ENCODE peak calls at places on chromosomes 4 and X, in seven cellular contexts. One of them, this sample, is unnamed.

GRCh38 chrX:9352683-9353430 is 112.0 kb upstream of the TBL1X start:
- DNase-seq in thoracic aorta: no peak
- DNase-seq in mesenchymal stem cell: peak; percentile 53
- DNase-seq in lower leg skin: peak; percentile 15
- DNase-seq in AG09309: peak; percentile 53
- DNase-seq in hepatocyte: no peak
- DNase-seq in fibroblast of lung: peak; percentile 80
- DNase-seq in this sample: peak; percentile 80

GRCh38 chr4:154503598-154503997 is 12.0 kb upstream of the DCHS2 start:
- DNase-seq in thoracic aorta: no peak
- DNase-seq in mesenchymal stem cell: peak; percentile 20
- DNase-seq in lower leg skin: no peak
- DNase-seq in hepatocyte: peak; percentile 16
- DNase-seq in AG09309: peak; percentile 1
- DNase-seq in fibroblast of lung: peak; percentile 17
- DNase-seq in this sample: peak; percentile 54

GRCh38 chr4:30370105-30370504 is 350.1 kb upstream of the PCDH7 start:
- DNase-seq in fibroblast of lung: no peak
- DNase-seq in AG09309: no peak
- DNase-seq in thoracic aorta: no peak
- DNase-seq in lower leg skin: no peak
- DNase-seq in mesenchymal stem cell: no peak
- DNase-seq in hepatocyte: no peak
- DNase-seq in this sample: no peak

GRCh38 chr4:72677886-72678285 is 108.9 kb upstream of the ADAMTS3 start:
- DNase-seq in hepatocyte: no peak
- DNase-seq in AG09309: no peak
- DNase-seq in lower leg skin: no peak
- DNase-seq in thoracic aorta: no peak
- DNase-seq in mesenchymal stem cell: no peak
- DNase-seq in fibroblast of lung: no peak
- DNase-seq in this sample: no peak

GRCh38 chr4:126028871-126029270 is 714.1 kb downstream of the FAT4 start:
- DNase-seq in mesenchymal stem cell: peak; percentile 59
- DNase-seq in thoracic aorta: no peak
- DNase-seq in fibroblast of lung: peak; percentile 68
- DNase-seq in hepatocyte: no peak
- DNase-seq in lower leg skin: no peak
- DNase-seq in AG09309: no peak
- DNase-seq in this sample: peak; percentile 24

GRCh38 chrX:12894074-12894691 is 12.2 kb upstream of the TLR8 start:
- DNase-seq in fibroblast of lung: peak; percentile 38
- DNase-seq in AG09309: no peak
- DNase-seq in mesenchymal stem cell: peak; percentile 24
- DNase-seq in thoracic aorta: no peak
- DNase-seq in lower leg skin: no peak
- DNase-seq in hepatocyte: peak; percentile 66
- DNase-seq in this sample: peak; percentile 28

GRCh38 chrX:140431521-140431920 is 73.3 kb downstream of the SOX3 start:
- DNase-seq in fibroblast of lung: peak; percentile 6
- DNase-seq in thoracic aorta: no peak
- DNase-seq in mesenchymal stem cell: no peak
- DNase-seq in hepatocyte: no peak
- DNase-seq in AG09309: no peak
- DNase-seq in lower leg skin: no peak
- DNase-seq in this sample: no peak

GRCh38 chr4:138096384-138097062 is 145.6 kb downstream of the SLC7A11 start:
- DNase-seq in fibroblast of lung: no peak
- DNase-seq in thoracic aorta: no peak
- DNase-seq in AG09309: no peak
- DNase-seq in lower leg skin: no peak
- DNase-seq in hepatocyte: no peak
- DNase-seq in mesenchymal stem cell: no peak
- DNase-seq in this sample: no peak

GRCh38 chrX:34915463-34916225 is 27.0 kb upstream of the FAM47B start:
- DNase-seq in mesenchymal stem cell: no peak
- DNase-seq in fibroblast of lung: no peak
- DNase-seq in hepatocyte: peak; percentile 33
- DNase-seq in lower leg skin: no peak
- DNase-seq in AG09309: no peak
- DNase-seq in thoracic aorta: no peak
- DNase-seq in this sample: no peak

GRCh38 chrX:8815460-8816065 is 14.4 kb upstream of the FAM9A start:
- DNase-seq in fibroblast of lung: peak; percentile 42
- DNase-seq in hepatocyte: peak; percentile 66
- DNase-seq in lower leg skin: peak; percentile 13
- DNase-seq in thoracic aorta: no peak
- DNase-seq in mesenchymal stem cell: peak; percentile 50
- DNase-seq in AG09309: no peak
- DNase-seq in this sample: peak; percentile 54

GRCh38 chrX:132489256-132490085 is 633 bp upstream of the MBNL3 start:
- DNase-seq in lower leg skin: peak; percentile 41
- DNase-seq in AG09309: no peak
- DNase-seq in fibroblast of lung: peak; percentile 62
- DNase-seq in thoracic aorta: no peak
- DNase-seq in hepatocyte: peak; percentile 72
- DNase-seq in mesenchymal stem cell: peak; percentile 57
- DNase-seq in this sample: peak; percentile 70

GRCh38 chrX:13001097-13001496 is 26.2 kb downstream of the TMSB4X start:
- DNase-seq in fibroblast of lung: no peak
- DNase-seq in thoracic aorta: no peak
- DNase-seq in mesenchymal stem cell: no peak
- DNase-seq in AG09309: no peak
- DNase-seq in hepatocyte: no peak
- DNase-seq in lower leg skin: no peak
- DNase-seq in this sample: no peak

GRCh38 chr4:38049545-38050170 is 89.5 kb downstream of the PTTG2 start:
- DNase-seq in hepatocyte: no peak
- DNase-seq in thoracic aorta: no peak
- DNase-seq in mesenchymal stem cell: no peak
- DNase-seq in AG09309: no peak
- DNase-seq in fibroblast of lung: no peak
- DNase-seq in lower leg skin: no peak
- DNase-seq in this sample: no peak

GRCh38 chr4:38132140-38132673 is 172.0 kb downstream of the PTTG2 start:
- DNase-seq in AG09309: peak; percentile 94
- DNase-seq in hepatocyte: peak; percentile 83
- DNase-seq in lower leg skin: peak; percentile 84
- DNase-seq in thoracic aorta: peak; percentile 57
- DNase-seq in fibroblast of lung: peak; percentile 93
- DNase-seq in mesenchymal stem cell: peak; percentile 100
- DNase-seq in this sample: peak; percentile 98

GRCh38 chrX:68631331-68631730 is 16.1 kb upstream of the STARD8 start:
- DNase-seq in mesenchymal stem cell: no peak
- DNase-seq in AG09309: no peak
- DNase-seq in hepatocyte: no peak
- DNase-seq in fibroblast of lung: peak; percentile 8
- DNase-seq in lower leg skin: no peak
- DNase-seq in thoracic aorta: no peak
- DNase-seq in this sample: no peak

GRCh38 chrX:13899607-13900006 is 82.7 kb upstream of the GPM6B start:
- DNase-seq in hepatocyte: peak; percentile 39
- DNase-seq in AG09309: peak; percentile 81
- DNase-seq in mesenchymal stem cell: peak; percentile 30
- DNase-seq in lower leg skin: peak; percentile 18
- DNase-seq in thoracic aorta: peak; percentile 14
- DNase-seq in fibroblast of lung: peak; percentile 92
- DNase-seq in this sample: peak; percentile 92

GRCh38 chr4:40827774-40828173 is 78.0 kb downstream of the NSUN7 start:
- DNase-seq in mesenchymal stem cell: no peak
- DNase-seq in lower leg skin: no peak
- DNase-seq in fibroblast of lung: no peak
- DNase-seq in AG09309: no peak
- DNase-seq in thoracic aorta: no peak
- DNase-seq in hepatocyte: no peak
- DNase-seq in this sample: no peak

GRCh38 chr4:39037491-39037825 is 5.2 kb upstream of the TMEM156 start:
- DNase-seq in lower leg skin: no peak
- DNase-seq in thoracic aorta: no peak
- DNase-seq in mesenchymal stem cell: peak; percentile 84
- DNase-seq in fibroblast of lung: no peak
- DNase-seq in AG09309: no peak
- DNase-seq in hepatocyte: peak; percentile 23
- DNase-seq in this sample: no peak

GRCh38 chr4:76200771-76201224 is 12.8 kb downstream of the SCARB2 start:
- DNase-seq in fibroblast of lung: no peak
- DNase-seq in hepatocyte: peak; percentile 77
- DNase-seq in thoracic aorta: no peak
- DNase-seq in AG09309: no peak
- DNase-seq in mesenchymal stem cell: no peak
- DNase-seq in lower leg skin: no peak
- DNase-seq in this sample: no peak

GRCh38 chr4:153221783-153222161 is 17.5 kb downstream of the TRIM2 start:
- DNase-seq in mesenchymal stem cell: no peak
- DNase-seq in thoracic aorta: no peak
- DNase-seq in lower leg skin: no peak
- DNase-seq in hepatocyte: no peak
- DNase-seq in fibroblast of lung: no peak
- DNase-seq in AG09309: no peak
- DNase-seq in this sample: no peak
- H3K4me3 ChIP-seq in mesenchymal stem cell: no peak overlapping the region
- H3K4me3 ChIP-seq in thoracic aorta: peak overlapping the region; percentile 84
- H3K4me3 ChIP-seq in lower leg skin: no peak overlapping the region
- H3K4me3 ChIP-seq in hepatocyte: no peak overlapping the region
- H3K4me3 ChIP-seq in fibroblast of lung: peak overlapping the region; percentile 40
- H3K4me3 ChIP-seq in AG09309: no peak overlapping the region
- H3K4me3 ChIP-seq in this sample: peak overlapping the region; percentile 49

GRCh38 chr4:98285676-98286075 is 24.5 kb downstream of the RAP1GDS1 start:
- DNase-seq in mesenchymal stem cell: no peak
- DNase-seq in hepatocyte: no peak
- DNase-seq in lower leg skin: no peak
- DNase-seq in fibroblast of lung: no peak
- DNase-seq in AG09309: no peak
- DNase-seq in thoracic aorta: no peak
- DNase-seq in this sample: no peak
- H3K4me3 ChIP-seq in mesenchymal stem cell: no peak overlapping the region
- H3K4me3 ChIP-seq in hepatocyte: no peak overlapping the region
- H3K4me3 ChIP-seq in lower leg skin: no peak overlapping the region
- H3K4me3 ChIP-seq in fibroblast of lung: no peak overlapping the region
- H3K4me3 ChIP-seq in AG09309: no peak overlapping the region
- H3K4me3 ChIP-seq in thoracic aorta: no peak overlapping the region
- H3K4me3 ChIP-seq in this sample: no peak overlapping the region

GRCh38 chrX:123184199-123184857 is at the start of gene GRIA3:
- DNase-seq in thoracic aorta: no peak
- DNase-seq in lower leg skin: no peak
- DNase-seq in fibroblast of lung: peak; percentile 0
- DNase-seq in hepatocyte: no peak
- DNase-seq in mesenchymal stem cell: peak; percentile 24
- DNase-seq in AG09309: peak; percentile 29
- DNase-seq in this sample: no peak
- H3K4me3 ChIP-seq in thoracic aorta: peak within 1 kb of the TSS; percentile 72
- H3K4me3 ChIP-seq in lower leg skin: no peak within 1 kb of the TSS
- H3K4me3 ChIP-seq in fibroblast of lung: peak within 1 kb of the TSS; percentile 18
- H3K4me3 ChIP-seq in hepatocyte: peak within 1 kb of the TSS; percentile 26
- H3K4me3 ChIP-seq in mesenchymal stem cell: peak within 1 kb of the TSS; percentile 56
- H3K4me3 ChIP-seq in AG09309: peak within 1 kb of the TSS; percentile 49
- H3K4me3 ChIP-seq in this sample: peak within 1 kb of the TSS; percentile 52

GRCh38 chr4:169267070-169267469 is 3.7 kb downstream of the SH3RF1 start:
- DNase-seq in mesenchymal stem cell: no peak
- DNase-seq in fibroblast of lung: no peak
- DNase-seq in lower leg skin: no peak
- DNase-seq in thoracic aorta: no peak
- DNase-seq in hepatocyte: no peak
- DNase-seq in AG09309: no peak
- DNase-seq in this sample: no peak

GRCh38 chr4:169263791-169264392 is 6.9 kb downstream of the SH3RF1 start:
- DNase-seq in fibroblast of lung: no peak
- DNase-seq in hepatocyte: no peak
- DNase-seq in thoracic aorta: no peak
- DNase-seq in AG09309: no peak
- DNase-seq in mesenchymal stem cell: no peak
- DNase-seq in lower leg skin: no peak
- DNase-seq in this sample: no peak

GRCh38 chr4:169266081-169266480 is 4.7 kb downstream of the SH3RF1 start:
- DNase-seq in lower leg skin: no peak
- DNase-seq in mesenchymal stem cell: no peak
- DNase-seq in thoracic aorta: no peak
- DNase-seq in AG09309: no peak
- DNase-seq in hepatocyte: no peak
- DNase-seq in fibroblast of lung: no peak
- DNase-seq in this sample: peak; percentile 71

GRCh38 chr4:169268951-169269781 is 1.6 kb downstream of the SH3RF1 start:
- DNase-seq in fibroblast of lung: peak; percentile 67
- DNase-seq in thoracic aorta: no peak
- DNase-seq in lower leg skin: no peak
- DNase-seq in AG09309: peak; percentile 69
- DNase-seq in mesenchymal stem cell: peak; percentile 81
- DNase-seq in hepatocyte: peak; percentile 54
- DNase-seq in this sample: peak; percentile 90

DNA sequence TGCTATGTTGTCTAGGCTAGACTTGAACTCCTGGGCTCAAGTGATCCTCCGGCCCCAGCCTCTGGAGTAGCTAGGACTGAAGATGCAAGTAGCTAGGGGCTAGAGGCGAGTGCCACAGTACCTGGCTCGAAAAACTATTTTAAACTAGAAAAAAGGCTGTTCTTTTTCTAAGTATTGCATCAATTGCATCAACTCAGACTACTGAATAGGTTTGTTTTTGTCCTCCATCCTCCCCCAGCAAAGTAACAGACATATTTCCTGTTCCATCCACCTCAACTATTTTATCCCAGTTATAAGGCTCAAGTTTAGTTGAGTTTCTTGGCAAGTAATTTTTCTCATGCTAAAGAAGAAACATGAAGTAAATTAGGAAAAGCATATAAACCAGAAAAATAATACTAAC is 4.1 kb downstream of the SH3RF1 start:
- DNase-seq in hepatocyte: no peak
- DNase-seq in fibroblast of lung: no peak
- DNase-seq in AG09309: no peak
- DNase-seq in lower leg skin: no peak
- DNase-seq in mesenchymal stem cell: no peak
- DNase-seq in thoracic aorta: no peak
- DNase-seq in this sample: no peak
- H3K4me3 ChIP-seq in hepatocyte: no peak overlapping the region
- H3K4me3 ChIP-seq in fibroblast of lung: peak overlapping the region; percentile 30
- H3K4me3 ChIP-seq in AG09309: no peak overlapping the region
- H3K4me3 ChIP-seq in lower leg skin: no peak overlapping the region
- H3K4me3 ChIP-seq in mesenchymal stem cell: no peak overlapping the region
- H3K4me3 ChIP-seq in thoracic aorta: no peak overlapping the region
- H3K4me3 ChIP-seq in this sample: no peak overlapping the region

GRCh38 chr4:7828926-7829325 is 110.7 kb downstream of the AFAP1 start:
- DNase-seq in AG09309: peak; percentile 77
- DNase-seq in thoracic aorta: no peak
- DNase-seq in hepatocyte: no peak
- DNase-seq in mesenchymal stem cell: peak; percentile 85
- DNase-seq in lower leg skin: no peak
- DNase-seq in fibroblast of lung: peak; percentile 77
- DNase-seq in this sample: peak; percentile 71
- H3K4me3 ChIP-seq in AG09309: no peak overlapping the region
- H3K4me3 ChIP-seq in thoracic aorta: no peak overlapping the region
- H3K4me3 ChIP-seq in hepatocyte: no peak overlapping the region
- H3K4me3 ChIP-seq in mesenchymal stem cell: no peak overlapping the region
- H3K4me3 ChIP-seq in lower leg skin: no peak overlapping the region
- H3K4me3 ChIP-seq in fibroblast of lung: no peak overlapping the region
- H3K4me3 ChIP-seq in this sample: no peak overlapping the region

GRCh38 chrX:2566044-2566443 is 65.3 kb upstream of the DHRSX start:
- DNase-seq in fibroblast of lung: no peak
- DNase-seq in lower leg skin: no peak
- DNase-seq in AG09309: no peak
- DNase-seq in mesenchymal stem cell: no peak
- DNase-seq in hepatocyte: no peak
- DNase-seq in thoracic aorta: no peak
- DNase-seq in this sample: no peak

GRCh38 chrX:2572740-2573139 is 72.0 kb upstream of the DHRSX start:
- DNase-seq in thoracic aorta: no peak
- DNase-seq in lower leg skin: no peak
- DNase-seq in fibroblast of lung: no peak
- DNase-seq in hepatocyte: no peak
- DNase-seq in AG09309: no peak
- DNase-seq in mesenchymal stem cell: no peak
- DNase-seq in this sample: no peak

GRCh38 chrX:2568125-2568524 is 67.3 kb upstream of the DHRSX start:
- DNase-seq in AG09309: no peak
- DNase-seq in thoracic aorta: no peak
- DNase-seq in lower leg skin: no peak
- DNase-seq in hepatocyte: no peak
- DNase-seq in fibroblast of lung: no peak
- DNase-seq in mesenchymal stem cell: no peak
- DNase-seq in this sample: no peak
- H3K4me3 ChIP-seq in AG09309: no peak overlapping the region
- H3K4me3 ChIP-seq in thoracic aorta: no peak overlapping the region
- H3K4me3 ChIP-seq in lower leg skin: no peak overlapping the region
- H3K4me3 ChIP-seq in hepatocyte: no peak overlapping the region
- H3K4me3 ChIP-seq in fibroblast of lung: no peak overlapping the region
- H3K4me3 ChIP-seq in mesenchymal stem cell: no peak overlapping the region
- H3K4me3 ChIP-seq in this sample: no peak overlapping the region